ENCODE peak calls at places on chromosomes 13 and 19, in six cellular contexts. K is IMR-90, C is neuronal stem cell, S is H9, D is H1, H is mesenchymal stem cell. P is an unnamed sample. For H3K27me3, the result is how much of the 10 kb centered on the place peaks cover.

GRCh38 chr13:45206340-45206739 is 5.5 kb upstream of the KCTD4 start:
- DNase-seq in K (peak), C (no peak), S (no peak), D (no peak), H (peak), P (no peak)

GRCh38 chr13:62375653-62376052 is 960.0 kb upstream of the PCDH20 start:
- DNase-seq in K (no peak), C (no peak), S (no peak), D (no peak), H (no peak), P (no peak)

GRCh38 chr19:7673995-7674667 is 2.8 kb upstream of the MCEMP1 start:
- DNase-seq in K (peak), C (no peak), S (peak), D (no peak), H (peak), P (peak)

GRCh38 chr19:10927691-10928562 is 512 bp downstream of the YIPF2 start:
- DNase-seq in K (no peak), C (no peak), S (no peak), D (no peak), H (no peak), P (no peak)

GRCh38 chr19:37790244-37790925 is 11.0 kb upstream of the ZNF573 start:
- DNase-seq in K (no peak), C (no peak), S (no peak), D (no peak), H (no peak), P (no peak)

GRCh38 chr13:77177646-77178045 is 149.2 kb downstream of the MYCBP2 start:
- DNase-seq in K (no peak), C (no peak), S (no peak), D (no peak), H (no peak), P (no peak)

GRCh38 chr13:27868639-27869435 is 51.0 kb upstream of the PDX1 start:
- DNase-seq in K (peak), C (no peak), S (no peak), D (no peak), H (peak), P (peak)

GRCh38 chr13:113981201-113981605 is 7.3 kb upstream of the C13orf46 start:
- DNase-seq in K (no peak), C (no peak), S (no peak), D (no peak), H (no peak), P (no peak)

GRCh38 chr13:86813198-86813597 is 858.0 kb upstream of the SLITRK5 start:
- DNase-seq in K (no peak), C (no peak), S (no peak), D (no peak), H (no peak), P (no peak)

GRCh38 chr13:113635709-113636108 is 22.3 kb downstream of the ATP4B start:
- DNase-seq in K (no peak), C (no peak), S (no peak), D (no peak), H (no peak), P (no peak)

GRCh38 chr19:7658219-7658686 is 10.6 kb upstream of the RETN start:
- DNase-seq in K (no peak), C (no peak), S (no peak), D (no peak), H (no peak), P (peak)

GRCh38 chr13:24692541-24692940 is 12.3 kb downstream of the ATP12A start:
- DNase-seq in K (peak), C (no peak), S (no peak), D (no peak), H (peak), P (peak)

GRCh38 chr19:42114412-42114811 is 17.8 kb downstream of the POU2F2 start:
- DNase-seq in K (no peak), C (no peak), S (peak), D (no peak), H (peak), P (no peak)

GRCh38 chr13:103430368-103430767 is 364.2 kb upstream of the SLC10A2 start:
- DNase-seq in K (no peak), C (no peak), S (no peak), D (no peak), H (no peak), P (no peak)

GRCh38 chr13:76630629-76631028 is 255.6 kb downstream of the KCTD12 start:
- DNase-seq in K (no peak), C (no peak), S (no peak), D (no peak), H (no peak), P (no peak)

GRCh38 chr13:101449971-101450748 is 2.3 kb upstream of the ITGBL1 start:
- DNase-seq in K (peak), C (no peak), S (no peak), D (no peak), H (peak), P (no peak)

GRCh38 chr19:16889429-16889882 is 657 bp downstream of the F2RL3 start:
- DNase-seq in K (no peak), C (no peak), S (no peak), D (no peak), H (peak), P (no peak)

GRCh38 chr13:40271511-40271910 is 394.9 kb downstream of the FOXO1 start:
- DNase-seq in K (no peak), C (no peak), S (no peak), D (no peak), H (no peak), P (no peak)

GRCh38 chr19:33998302-33998701 is 174.0 kb upstream of the LSM14A start:
- DNase-seq in K (no peak), C (no peak), S (no peak), D (no peak), H (no peak), P (no peak)

GRCh38 chr19:42965204-42965603 is 28.2 kb upstream of the PSG7 start:
- DNase-seq in K (peak), C (no peak), S (no peak), D (no peak), H (no peak), P (no peak)

GRCh38 chr19:35731353-35731752 is 10.9 kb downstream of the IGFLR1 start:
- DNase-seq in K (no peak), C (no peak), S (no peak), D (no peak), H (no peak), P (no peak)

GRCh38 chr19:4215807-4216206 is 13.5 kb upstream of the EBI3 start:
- DNase-seq in K (no peak), C (no peak), S (no peak), D (no peak), H (no peak), P (no peak)

GRCh38 chr19:18203408-18203862 is 407 bp downstream of the RAB3A start:
- DNase-seq in K (no peak), C (no peak), S (no peak), D (no peak), H (no peak), P (no peak)

GRCh38 chr19:23817519-23817918 is 58.8 kb upstream of the ZNF681 start:
- DNase-seq in K (peak), C (no peak), S (peak), D (no peak), H (peak), P (peak)

GRCh38 chr13:84686973-84687372 is 804.7 kb upstream of the SLITRK1 start:
- DNase-seq in K (no peak), C (no peak), S (no peak), D (no peak), H (no peak), P (no peak)

GRCh38 chr19:20359933-20360720 is 193.1 kb downstream of the ZNF486 start:
- DNase-seq in K (no peak), C (no peak), S (peak), D (no peak), H (no peak), P (peak)

GRCh38 chr13:93080587-93080986 is 146.0 kb upstream of the GPC6 start:
- DNase-seq in K (peak), C (no peak), S (no peak), D (no peak), H (peak), P (no peak)

GRCh38 chr13:83716121-83716520 is 166.2 kb downstream of the SLITRK1 start:
- DNase-seq in K (no peak), C (no peak), S (no peak), D (no peak), H (no peak), P (peak)

GRCh38 chr19:54451331-54451871 is 2.4 kb downstream of the LENG8 start:
- DNase-seq in K (no peak), C (no peak), S (no peak), D (no peak), H (peak), P (no peak)

GRCh38 chr19:8306235-8307054 is 1.7 kb downstream of the CD320 start:
- DNase-seq in K (no peak), C (no peak), S (no peak), D (no peak), H (no peak), P (no peak)

GRCh38 chr13:101453784-101454201 is 1.3 kb downstream of the ITGBL1 start:
- DNase-seq in K (no peak), C (no peak), S (peak), D (no peak), H (no peak), P (no peak)

GRCh38 chr13:73708393-73708985 is 425.7 kb downstream of the KLF12 start:
- DNase-seq in K (peak), C (peak), S (no peak), D (no peak), H (peak), P (peak)

GRCh38 chr13:35990196-35990595 is 141.0 kb downstream of the DCLK1 start:
- DNase-seq in K (no peak), C (no peak), S (peak), D (no peak), H (no peak), P (peak)

GRCh38 chr19:30328096-30328495 is 44.1 kb upstream of the ZNF536 start:
- DNase-seq in K (no peak), C (no peak), S (peak), D (no peak), H (no peak), P (no peak)

GRCh38 chr19:6632002-6632621 is 37.8 kb downstream of the TNFSF14 start:
- DNase-seq in K (peak), C (peak), S (peak), D (no peak), H (peak), P (peak)

GRCh38 chr19:38869160-38869835 is 8.8 kb downstream of the RINL start:
- DNase-seq in K (no peak), C (no peak), S (peak), D (no peak), H (no peak), P (peak)

GRCh38 chr13:98041081-98041820 is 87.8 kb downstream of the IPO5 start:
- DNase-seq in K (no peak), C (no peak), S (no peak), D (no peak), H (no peak), P (no peak)

GRCh38 chr13:70630247-70630646 is 522.0 kb upstream of the KLHL1 start:
- DNase-seq in K (no peak), C (no peak), S (peak), D (peak), H (no peak), P (peak)

GRCh38 chr13:50080158-50080855 is 65.1 kb downstream of the KCNRG start:
- DNase-seq in K (peak), C (peak), S (no peak), D (no peak), H (peak), P (peak)

GRCh38 chr19:53196777-53197396 is 3.7 kb upstream of the ZNF665 start:
- DNase-seq in K (peak), C (peak), S (peak), D (peak), H (peak), P (peak)

GRCh38 chr19:45975296-45975695 is 1.6 kb upstream of the NOVA2 start:
- DNase-seq in K (no peak), C (no peak), S (no peak), D (no peak), H (no peak), P (no peak)

GRCh38 chr19:45972944-45973525 is 630 bp downstream of the NOVA2 start:
- DNase-seq in K (no peak), C (no peak), S (no peak), D (no peak), H (no peak), P (no peak)

GRCh38 chr19:45972081-45972943 is 1.4 kb downstream of the NOVA2 start:
- DNase-seq in K (no peak), C (no peak), S (no peak), D (no peak), H (no peak), P (no peak)

GRCh38 chr19:45971260-45971902 is 2.3 kb downstream of the NOVA2 start:
- DNase-seq in K (no peak), C (no peak), S (no peak), D (no peak), H (no peak), P (no peak)

DNA sequence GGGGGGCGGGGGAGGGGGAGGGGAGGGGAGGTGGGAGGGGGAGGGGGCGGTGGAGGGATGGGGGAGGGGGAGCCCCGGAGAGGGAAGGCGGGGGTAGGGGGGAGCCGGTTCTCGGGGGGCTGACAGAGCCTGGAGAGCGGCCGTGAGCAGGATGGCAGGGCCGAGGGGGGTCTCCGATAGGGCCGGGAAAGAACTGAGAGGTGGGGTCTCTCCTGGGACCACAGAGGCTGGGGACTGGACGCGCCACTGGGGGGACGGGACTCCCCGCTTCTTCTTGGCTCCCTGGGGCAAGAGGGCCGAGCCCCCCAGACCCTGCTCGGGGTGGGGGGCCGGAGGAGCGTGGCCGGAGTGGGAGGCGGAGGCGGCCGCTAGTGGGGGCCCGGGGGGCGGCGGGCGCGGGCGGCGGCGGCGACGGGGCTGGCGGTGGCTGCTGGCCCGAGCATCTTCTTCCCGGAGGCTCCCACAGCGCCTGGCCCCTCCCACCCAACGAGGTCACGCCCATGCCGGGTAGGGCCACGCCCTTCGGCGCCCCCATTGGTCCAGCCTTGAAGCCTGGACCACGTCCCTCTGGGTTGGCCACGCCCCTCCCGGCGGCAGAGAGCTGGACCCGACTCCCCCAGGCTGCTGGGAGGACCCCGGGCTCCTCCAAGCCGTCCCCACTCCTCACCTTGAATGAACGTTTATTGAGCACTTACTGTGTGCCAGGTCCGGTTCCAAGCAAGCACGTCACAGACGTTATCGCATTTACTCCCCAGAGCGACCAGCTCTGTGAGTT is at the start of gene NOVA2:
- DNase-seq in K (peak), C (peak), S (peak), D (peak), H (peak), P (peak)
- H3K27me3 ChIP-seq in K (half or more), C (under half), S (under half), D (under half), H (half or more), P (under half)

GRCh38 chr19:19213822-19214558 is 2.2 kb downstream of the NCAN start:
- DNase-seq in K (no peak), C (no peak), S (no peak), D (no peak), H (no peak), P (no peak)
- H3K9ac ChIP-seq in K (no peak), C (peak), S (no peak), D (no peak), H (no peak), P (no peak)

DNA sequence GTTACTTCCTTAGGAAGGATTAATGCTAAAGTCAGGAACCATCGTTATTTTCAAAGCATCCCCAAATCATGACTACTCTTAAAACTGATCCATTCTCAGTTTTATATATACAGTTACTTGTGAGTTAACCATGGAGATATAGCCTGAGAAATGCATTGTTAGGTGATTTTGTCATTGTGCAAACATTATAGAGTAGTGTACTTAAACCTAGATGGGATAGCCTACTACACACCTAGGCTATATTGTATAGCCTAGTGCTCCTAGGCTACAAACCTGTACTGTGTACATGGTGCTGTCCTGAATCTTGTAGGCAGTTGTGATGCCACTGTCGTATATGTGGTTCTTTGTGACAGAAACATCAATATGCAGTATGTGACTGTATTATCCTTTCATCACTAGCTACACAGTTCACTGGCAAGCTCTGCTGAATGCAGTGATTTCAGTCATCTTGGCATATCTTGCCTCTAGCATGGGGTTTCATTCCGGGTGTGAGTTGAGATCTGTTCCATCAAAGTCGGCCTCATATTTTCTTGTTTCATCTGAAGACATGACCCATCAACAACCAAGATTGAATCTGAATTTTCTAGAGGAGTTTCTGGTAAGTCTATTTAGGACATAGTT is 45.3 kb downstream of the CDK8 start:
- DNase-seq in K (peak), C (no peak), S (no peak), D (no peak), H (no peak), P (no peak)
- H2BK15ac ChIP-seq in K (no peak), C (no peak), S (no peak), D (no peak), H (no peak), P (no peak)

DNA sequence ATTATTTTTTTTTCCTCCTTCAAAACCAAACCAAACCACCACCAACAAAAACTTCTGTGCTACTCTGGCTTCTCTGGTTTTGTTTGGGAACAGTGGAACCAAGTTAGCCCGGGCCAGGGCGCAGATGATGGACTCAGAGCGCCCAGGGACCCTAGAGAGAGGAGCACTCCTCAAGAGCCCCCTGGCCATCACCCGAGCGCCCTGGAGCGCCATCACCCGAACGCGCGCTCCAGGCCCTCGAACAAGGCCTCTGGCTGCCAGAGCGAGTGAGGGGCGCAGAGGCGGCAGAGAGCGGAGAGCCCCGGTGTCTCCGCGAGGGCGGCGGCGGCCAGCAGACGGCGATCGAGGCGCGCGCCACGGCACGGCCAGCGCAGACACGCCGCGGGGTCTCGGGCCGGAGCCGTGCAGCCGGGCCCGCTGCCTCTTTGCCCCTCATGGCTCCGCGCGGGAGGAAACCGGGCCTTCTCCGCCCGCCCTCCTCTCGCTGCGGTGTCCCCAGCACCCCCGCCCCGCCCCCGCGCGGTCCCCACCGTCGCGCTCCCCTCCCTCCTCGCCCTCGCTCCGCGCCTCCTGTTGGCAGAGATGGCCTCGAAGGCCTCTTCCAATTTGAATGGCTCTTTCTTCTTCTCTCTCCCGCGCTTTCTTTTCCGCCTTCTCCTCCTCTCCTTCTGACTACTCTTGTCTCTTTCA is 4.2 kb upstream of the SOX1 start:
- DNase-seq in K (no peak), C (no peak), S (peak), D (no peak), H (no peak), P (peak)
- H3K27me3 ChIP-seq in K (half or more), C (under half), S (half or more), D (half or more), H (half or more), P (half or more)

GRCh38 chr19:47107201-47107952 is 6.2 kb downstream of the ZC3H4 start:
- DNase-seq in K (peak), C (no peak), S (no peak), D (no peak), H (no peak), P (no peak)
- H3K9ac ChIP-seq in K (peak), C (no peak), S (no peak), D (no peak), H (peak), P (peak)

GRCh38 chr13:38321654-38322053 is 28.0 kb upstream of the UFM1 start:
- DNase-seq in K (no peak), C (no peak), S (no peak), D (no peak), H (no peak), P (no peak)
- H2BK15ac ChIP-seq in K (no peak), C (no peak), S (no peak), D (no peak), H (no peak), P (no peak)

DNA sequence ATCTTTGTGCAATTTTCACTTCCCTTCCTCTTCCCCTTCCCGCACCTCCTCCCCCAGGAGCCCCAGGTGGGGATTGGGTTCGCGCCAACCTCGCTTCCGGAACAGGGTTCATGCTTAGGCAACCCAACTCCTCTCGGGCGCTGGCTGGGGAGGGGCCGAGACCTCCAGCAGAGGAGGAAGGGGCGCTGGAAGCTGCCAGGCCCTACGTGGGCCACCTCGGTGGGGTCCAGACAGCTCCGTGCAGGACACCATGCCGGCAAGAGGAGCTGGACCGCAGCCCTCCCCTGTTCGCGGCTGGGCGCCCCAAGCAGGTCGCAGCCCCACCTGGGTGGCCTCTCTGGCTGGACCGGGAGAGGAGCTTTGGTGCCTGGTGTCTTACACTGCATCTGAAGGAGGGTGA is 91.1 kb downstream of the SPACA7 start:
- DNase-seq in K (no peak), C (no peak), S (no peak), D (no peak), H (no peak), P (no peak)
- H3K27me3 ChIP-seq in K (under half), C (under half), S (under half), D (under half), H (under half), P (under half)

GRCh38 chr19:48614436-48615144 is at the start of gene FAM83E:
- DNase-seq in K (no peak), C (no peak), S (peak), D (no peak), H (no peak), P (peak)
- H3K9ac ChIP-seq in K (no peak), C (peak), S (peak), D (peak), H (peak), P (peak)